ENCODE peak calls at places on chromosomes 2 and 18, in five cellular contexts. D, A, X, F and G are unnamed samples.

GRCh38 chr2:29923110-29923721 is 1.8 kb upstream of the ALK start:
- DNase-seq in D (peak; percentile 18), A (peak; percentile 5), X (no peak), F (peak; percentile 54), G (no peak)

GRCh38 chr2:61978522-61978921 is 73.0 kb downstream of the COMMD1 start:
- DNase-seq in D (no peak), A (no peak), X (no peak), F (no peak), G (peak; percentile 21)

GRCh38 chr2:65599693-65600092 is 167.3 kb upstream of the SPRED2 start:
- DNase-seq in D (no peak), A (no peak), X (no peak), F (no peak), G (no peak)

GRCh38 chr2:185279999-185280398 is 458.6 kb upstream of the FSIP2 start:
- DNase-seq in D (peak; percentile 6), A (no peak), X (no peak), F (peak; percentile 3), G (no peak)

GRCh38 chr2:110105608-110106467 is 9.8 kb downstream of the MALL start:
- DNase-seq in D (peak; percentile 87), A (no peak), X (no peak), F (peak; percentile 71), G (no peak)

GRCh38 chr2:71471276-71471675 is 17.9 kb downstream of the DYSF start:
- DNase-seq in D (peak; percentile 82), A (peak; percentile 36), X (no peak), F (peak; percentile 18), G (no peak)

GRCh38 chr2:236834284-236834683 is 251.4 kb upstream of the COPS8 start:
- DNase-seq in D (no peak), A (no peak), X (no peak), F (no peak), G (no peak)

GRCh38 chr2:200913654-200914053 is 24.5 kb downstream of the NIF3L1 start:
- DNase-seq in D (peak; percentile 60), A (peak; percentile 66), X (no peak), F (peak; percentile 57), G (no peak)

GRCh38 chr18:54608008-54608642 is 17.1 kb downstream of the DYNAP start:
- DNase-seq in D (peak; percentile 34), A (no peak), X (no peak), F (peak; percentile 9), G (no peak)

GRCh38 chr2:128413718-128414341 is 95.2 kb upstream of the HS6ST1 start:
- DNase-seq in D (no peak), A (no peak), X (no peak), F (no peak), G (no peak)

GRCh38 chr2:208571764-208572131 is 165.2 kb downstream of the PTH2R start:
- DNase-seq in D (no peak), A (no peak), X (no peak), F (no peak), G (no peak)